ENCODE peak calls at places on chromosomes 1 and 21, in six cellular contexts. M is stimulated activated CD8-positive, alpha-beta memory T cell treated with anti-CD3 and anti-CD28 coated beads, Interleukin-7, amount 100 ng/mL, for 24 hours; O is T-helper 2 cell; J is NCI-H345; E is HFFc6; R is EH. H is an unnamed sample.

GRCh38 chr1:234579967-234580366 is 30.0 kb downstream of the IRF2BP2 start:
- DNase-seq in O (no peak), M (no peak), J (no peak), E (peak; percentile 39), R (peak; percentile 6), H (peak; percentile 29)

GRCh38 chr1:36471830-36472641 is 7.9 kb upstream of the MRPS15 start:
- DNase-seq in R (no peak), E (no peak), J (no peak), M (no peak), O (no peak), H (no peak)

GRCh38 chr1:228014235-228014930 is 7.6 kb downstream of the WNT3A start:
- DNase-seq in J (no peak), O (no peak), R (peak; percentile 60), E (no peak), M (no peak), H (no peak)

GRCh38 chr21:34846601-34847112 is 177.9 kb downstream of the CLIC6 start:
- DNase-seq in R (peak; percentile 87), O (no peak), M (no peak), E (peak; percentile 61), J (no peak), H (no peak)

GRCh38 chr1:220789532-220790147 is 2.9 kb downstream of the MTARC1 start:
- DNase-seq in R (no peak), E (no peak), O (no peak), M (no peak), J (no peak), H (no peak)

GRCh38 chr1:2559509-2560298 is 3.5 kb downstream of the TNFRSF14 start:
- DNase-seq in O (no peak), R (no peak), M (no peak), E (no peak), J (no peak), H (no peak)

GRCh38 chr1:36910886-36911540 is 123.3 kb downstream of the GRIK3 start:
- DNase-seq in O (no peak), E (no peak), J (no peak), R (no peak), M (no peak), H (no peak)

GRCh38 chr1:200211157-200211556 is 183.6 kb downstream of the NR5A2 start:
- DNase-seq in J (no peak), M (no peak), E (peak; percentile 78), R (peak; percentile 72), O (no peak), H (no peak)